ENCODE peak calls at places on chromosome 19, in six cellular contexts. One of them, this sample, is unnamed.
A peak's percentile ranks its signal among the peaks of the same experiment; 100 is the strongest.

GRCh38 chr19:16702123-16702522 is 17.5 kb upstream of the NWD1 start:
- DNase-seq in Panc1: no peak
- DNase-seq in body of pancreas: peak; percentile 20
- DNase-seq in lower lobe of right lung: no peak
- DNase-seq in heart right ventricle: peak; percentile 23
- DNase-seq in uterus: no peak
- DNase-seq in this sample: no peak

GRCh38 chr19:2974342-2974932 is 2.9 kb upstream of the TLE6 start:
- DNase-seq in Panc1: no peak
- DNase-seq in body of pancreas: peak; percentile 47
- DNase-seq in lower lobe of right lung: peak; percentile 64
- DNase-seq in heart right ventricle: peak; percentile 32
- DNase-seq in uterus: peak; percentile 84
- DNase-seq in this sample: peak; percentile 74

GRCh38 chr19:57052102-57052501 is 67.7 kb upstream of the USP29 start:
- DNase-seq in Panc1: no peak
- DNase-seq in body of pancreas: no peak
- DNase-seq in lower lobe of right lung: no peak
- DNase-seq in heart right ventricle: no peak
- DNase-seq in uterus: no peak
- DNase-seq in this sample: no peak

GRCh38 chr19:36686365-36687213 is 823 bp upstream of the ZNF567 start:
- DNase-seq in Panc1: no peak
- DNase-seq in body of pancreas: peak; percentile 20
- DNase-seq in lower lobe of right lung: peak; percentile 47
- DNase-seq in heart right ventricle: peak; percentile 26
- DNase-seq in uterus: peak; percentile 17
- DNase-seq in this sample: no peak

GRCh38 chr19:54653181-54653809 is 9.5 kb upstream of the LILRB4 start:
- DNase-seq in Panc1: peak; percentile 17
- DNase-seq in body of pancreas: no peak
- DNase-seq in lower lobe of right lung: no peak
- DNase-seq in heart right ventricle: no peak
- DNase-seq in uterus: no peak
- DNase-seq in this sample: no peak

GRCh38 chr19:37932985-37933953 is 26.3 kb downstream of the SIPA1L3 start:
- DNase-seq in Panc1: no peak
- DNase-seq in body of pancreas: peak; percentile 28
- DNase-seq in lower lobe of right lung: no peak
- DNase-seq in heart right ventricle: no peak
- DNase-seq in uterus: no peak
- DNase-seq in this sample: no peak

GRCh38 chr19:34145741-34146202 is 26.5 kb upstream of the LSM14A start:
- DNase-seq in Panc1: no peak
- DNase-seq in body of pancreas: peak; percentile 47
- DNase-seq in lower lobe of right lung: no peak
- DNase-seq in heart right ventricle: no peak
- DNase-seq in uterus: peak; percentile 29
- DNase-seq in this sample: no peak

GRCh38 chr19:48835734-48836088 is 580 bp downstream of the HSD17B14 start:
- DNase-seq in Panc1: peak; percentile 78
- DNase-seq in body of pancreas: peak; percentile 96
- DNase-seq in lower lobe of right lung: peak; percentile 95
- DNase-seq in heart right ventricle: peak; percentile 93
- DNase-seq in uterus: peak; percentile 97
- DNase-seq in this sample: peak; percentile 97

GRCh38 chr19:10226021-10226375 is 5.1 kb downstream of the S1PR2 start:
- DNase-seq in Panc1: no peak
- DNase-seq in body of pancreas: no peak
- DNase-seq in lower lobe of right lung: no peak
- DNase-seq in heart right ventricle: peak; percentile 35
- DNase-seq in uterus: no peak
- DNase-seq in this sample: no peak

GRCh38 chr19:32397736-32398135 is 7.8 kb upstream of the DPY19L3 start:
- DNase-seq in Panc1: no peak
- DNase-seq in body of pancreas: no peak
- DNase-seq in lower lobe of right lung: no peak
- DNase-seq in heart right ventricle: no peak
- DNase-seq in uterus: no peak
- DNase-seq in this sample: no peak

GRCh38 chr19:40600086-40600917 is 867 bp upstream of the LTBP4 start:
- DNase-seq in Panc1: no peak
- DNase-seq in body of pancreas: no peak
- DNase-seq in lower lobe of right lung: no peak
- DNase-seq in heart right ventricle: peak; percentile 71
- DNase-seq in uterus: peak; percentile 59
- DNase-seq in this sample: no peak

GRCh38 chr19:2699413-2700142 is 2.9 kb downstream of the GNG7 start:
- DNase-seq in Panc1: no peak
- DNase-seq in body of pancreas: no peak
- DNase-seq in lower lobe of right lung: no peak
- DNase-seq in heart right ventricle: no peak
- DNase-seq in uterus: no peak
- DNase-seq in this sample: no peak

GRCh38 chr19:31725051-31725450 is 375.8 kb upstream of the TSHZ3 start:
- DNase-seq in Panc1: no peak
- DNase-seq in body of pancreas: no peak
- DNase-seq in lower lobe of right lung: no peak
- DNase-seq in heart right ventricle: no peak
- DNase-seq in uterus: no peak
- DNase-seq in this sample: no peak

GRCh38 chr19:38727868-38728660 is 16.2 kb downstream of the CAPN12 start:
- DNase-seq in Panc1: no peak
- DNase-seq in body of pancreas: peak; percentile 5
- DNase-seq in lower lobe of right lung: no peak
- DNase-seq in heart right ventricle: no peak
- DNase-seq in uterus: peak; percentile 85
- DNase-seq in this sample: no peak

GRCh38 chr19:28940751-28941500 is 272.0 kb downstream of the UQCRFS1 start:
- DNase-seq in Panc1: no peak
- DNase-seq in body of pancreas: no peak
- DNase-seq in lower lobe of right lung: no peak
- DNase-seq in heart right ventricle: no peak
- DNase-seq in uterus: no peak
- DNase-seq in this sample: no peak

GRCh38 chr19:49637865-49638350 is 2.0 kb downstream of the RRAS start:
- DNase-seq in Panc1: no peak
- DNase-seq in body of pancreas: peak; percentile 64
- DNase-seq in lower lobe of right lung: peak; percentile 87
- DNase-seq in heart right ventricle: peak; percentile 92
- DNase-seq in uterus: peak; percentile 85
- DNase-seq in this sample: peak; percentile 92

GRCh38 chr19:39543477-39543857 is 3.5 kb upstream of the EID2 start:
- DNase-seq in Panc1: no peak
- DNase-seq in body of pancreas: no peak
- DNase-seq in lower lobe of right lung: no peak
- DNase-seq in heart right ventricle: no peak
- DNase-seq in uterus: no peak
- DNase-seq in this sample: no peak

DNA sequence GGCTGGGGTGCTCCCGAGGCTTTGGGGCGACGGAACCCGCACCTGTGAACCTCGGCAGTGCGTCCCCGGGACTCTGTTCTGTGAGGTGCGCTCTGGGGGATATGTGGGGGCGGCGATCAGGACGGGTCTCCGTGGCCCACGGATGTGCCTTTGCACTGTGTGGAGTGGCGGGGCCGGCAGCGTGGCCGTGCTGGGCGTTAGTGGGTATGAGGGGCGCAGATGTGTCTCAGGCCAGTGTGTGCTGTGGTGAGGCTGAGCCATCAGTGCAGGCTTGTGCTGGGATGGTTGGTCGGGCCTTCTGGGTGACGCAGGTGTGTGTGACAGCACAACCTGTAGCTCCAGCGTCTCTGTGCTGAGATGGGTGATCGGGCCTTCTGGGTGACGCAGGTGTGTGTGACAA is 16.9 kb downstream of the ZNF331 start:
- DNase-seq in Panc1: no peak
- DNase-seq in body of pancreas: peak; percentile 18
- DNase-seq in lower lobe of right lung: no peak
- DNase-seq in heart right ventricle: no peak
- DNase-seq in uterus: no peak
- DNase-seq in this sample: no peak
- H3K27ac ChIP-seq in Panc1: peak overlapping the region; percentile 73
- H3K27ac ChIP-seq in body of pancreas: peak overlapping the region; percentile 81
- H3K27ac ChIP-seq in lower lobe of right lung: peak overlapping the region; percentile 90
- H3K27ac ChIP-seq in heart right ventricle: peak overlapping the region; percentile 88
- H3K27ac ChIP-seq in uterus: peak overlapping the region; percentile 92
- H3K27ac ChIP-seq in this sample: peak overlapping the region; percentile 87

GRCh38 chr19:5624741-5625140 is 1.9 kb downstream of the SAFB start:
- DNase-seq in Panc1: no peak
- DNase-seq in body of pancreas: no peak
- DNase-seq in lower lobe of right lung: no peak
- DNase-seq in heart right ventricle: no peak
- DNase-seq in uterus: no peak
- DNase-seq in this sample: no peak

GRCh38 chr19:5624154-5624663 is 1.3 kb downstream of the SAFB start:
- DNase-seq in Panc1: no peak
- DNase-seq in body of pancreas: peak; percentile 61
- DNase-seq in lower lobe of right lung: peak; percentile 60
- DNase-seq in heart right ventricle: peak; percentile 33
- DNase-seq in uterus: peak; percentile 37
- DNase-seq in this sample: peak; percentile 72

GRCh38 chr19:5622465-5623396 is at the start of the genes SAFB and SAFB2:
- DNase-seq in Panc1: peak; percentile 97
- DNase-seq in body of pancreas: peak; percentile 100
- DNase-seq in lower lobe of right lung: peak; percentile 100
- DNase-seq in heart right ventricle: peak; percentile 100
- DNase-seq in uterus: peak; percentile 99
- DNase-seq in this sample: peak; percentile 100

GRCh38 chr19:5621945-5622464 is 571 bp downstream of the SAFB2 start:
- DNase-seq in Panc1: no peak
- DNase-seq in body of pancreas: peak; percentile 19
- DNase-seq in lower lobe of right lung: no peak
- DNase-seq in heart right ventricle: peak; percentile 21
- DNase-seq in uterus: peak; percentile 38
- DNase-seq in this sample: no peak

DNA sequence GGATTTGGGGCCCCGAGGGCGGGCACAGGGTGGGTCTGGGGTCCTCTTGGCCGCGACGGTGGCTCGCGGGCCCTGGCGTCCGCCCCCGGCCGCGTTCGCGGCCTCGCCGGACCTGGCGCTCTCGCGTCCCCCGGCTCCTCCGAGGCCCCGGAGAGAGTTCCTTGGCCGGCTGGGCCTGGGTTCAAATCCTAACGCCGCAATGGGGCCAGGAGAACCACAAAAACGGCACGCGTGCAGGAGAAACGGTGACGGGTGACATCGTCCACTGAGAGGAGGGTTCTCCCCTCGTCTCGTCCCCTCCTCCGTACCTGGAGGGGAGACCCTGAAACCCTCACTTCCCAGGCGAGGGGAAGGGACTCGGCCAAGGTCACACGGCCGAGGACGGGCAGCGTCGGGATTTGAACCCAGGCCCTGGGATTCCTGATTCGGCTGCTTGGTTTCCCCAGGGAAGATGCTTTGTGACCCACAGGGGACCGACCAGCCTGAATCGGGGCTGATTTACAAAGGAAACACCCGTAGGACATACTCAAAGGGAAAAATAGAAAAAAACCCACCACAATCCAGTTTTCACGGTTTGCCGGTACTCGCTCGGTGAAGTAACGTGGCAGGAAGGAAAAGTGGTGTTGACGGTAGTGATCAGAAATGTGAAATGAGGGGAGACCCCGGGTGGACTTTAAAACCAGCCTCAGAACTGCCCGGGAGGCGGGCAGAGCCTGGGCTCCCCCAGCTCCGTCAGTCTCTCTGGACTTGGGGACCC is 692 bp downstream of the SAFB start:
- DNase-seq in Panc1: no peak
- DNase-seq in body of pancreas: no peak
- DNase-seq in lower lobe of right lung: no peak
- DNase-seq in heart right ventricle: peak; percentile 25
- DNase-seq in uterus: peak; percentile 20
- DNase-seq in this sample: no peak
- H3K4me1 ChIP-seq in Panc1: peaks cover 18% of the 10 kb centered on the region
- H3K4me1 ChIP-seq in body of pancreas: peaks cover 65% of the 10 kb centered on the region
- H3K4me1 ChIP-seq in lower lobe of right lung: peaks cover 77% of the 10 kb centered on the region
- H3K4me1 ChIP-seq in heart right ventricle: peaks cover 76% of the 10 kb centered on the region
- H3K4me1 ChIP-seq in uterus: peaks cover 46% of the 10 kb centered on the region
- H3K4me1 ChIP-seq in this sample: peaks cover 66% of the 10 kb centered on the region

GRCh38 chr19:4061683-4062575 is 4.8 kb downstream of the ZBTB7A start:
- DNase-seq in Panc1: no peak
- DNase-seq in body of pancreas: peak; percentile 88
- DNase-seq in lower lobe of right lung: peak; percentile 74
- DNase-seq in heart right ventricle: no peak
- DNase-seq in uterus: no peak
- DNase-seq in this sample: peak; percentile 82
- H3K27ac ChIP-seq in Panc1: peak overlapping the region; percentile 77
- H3K27ac ChIP-seq in body of pancreas: peak overlapping the region; percentile 97
- H3K27ac ChIP-seq in lower lobe of right lung: peak overlapping the region; percentile 94
- H3K27ac ChIP-seq in heart right ventricle: peak overlapping the region; percentile 99
- H3K27ac ChIP-seq in uterus: peak overlapping the region; percentile 98
- H3K27ac ChIP-seq in this sample: peak overlapping the region; percentile 95

GRCh38 chr19:14004619-14005380 is 1.3 kb downstream of the RFX1 start:
- DNase-seq in Panc1: no peak
- DNase-seq in body of pancreas: peak; percentile 83
- DNase-seq in lower lobe of right lung: peak; percentile 77
- DNase-seq in heart right ventricle: peak; percentile 60
- DNase-seq in uterus: no peak
- DNase-seq in this sample: peak; percentile 84

GRCh38 chr19:14003279-14004051 is 2.7 kb downstream of the RFX1 start:
- DNase-seq in Panc1: no peak
- DNase-seq in body of pancreas: no peak
- DNase-seq in lower lobe of right lung: peak; percentile 19
- DNase-seq in heart right ventricle: no peak
- DNase-seq in uterus: no peak
- DNase-seq in this sample: no peak

GRCh38 chr19:14006766-14007562 is 844 bp upstream of the RFX1 start:
- DNase-seq in Panc1: no peak
- DNase-seq in body of pancreas: no peak
- DNase-seq in lower lobe of right lung: peak; percentile 92
- DNase-seq in heart right ventricle: peak; percentile 89
- DNase-seq in uterus: no peak
- DNase-seq in this sample: peak; percentile 94

GRCh38 chr19:14005381-14006084 is 587 bp downstream of the RFX1 start:
- DNase-seq in Panc1: no peak
- DNase-seq in body of pancreas: peak; percentile 93
- DNase-seq in lower lobe of right lung: peak; percentile 95
- DNase-seq in heart right ventricle: peak; percentile 94
- DNase-seq in uterus: peak; percentile 93
- DNase-seq in this sample: peak; percentile 96

DNA sequence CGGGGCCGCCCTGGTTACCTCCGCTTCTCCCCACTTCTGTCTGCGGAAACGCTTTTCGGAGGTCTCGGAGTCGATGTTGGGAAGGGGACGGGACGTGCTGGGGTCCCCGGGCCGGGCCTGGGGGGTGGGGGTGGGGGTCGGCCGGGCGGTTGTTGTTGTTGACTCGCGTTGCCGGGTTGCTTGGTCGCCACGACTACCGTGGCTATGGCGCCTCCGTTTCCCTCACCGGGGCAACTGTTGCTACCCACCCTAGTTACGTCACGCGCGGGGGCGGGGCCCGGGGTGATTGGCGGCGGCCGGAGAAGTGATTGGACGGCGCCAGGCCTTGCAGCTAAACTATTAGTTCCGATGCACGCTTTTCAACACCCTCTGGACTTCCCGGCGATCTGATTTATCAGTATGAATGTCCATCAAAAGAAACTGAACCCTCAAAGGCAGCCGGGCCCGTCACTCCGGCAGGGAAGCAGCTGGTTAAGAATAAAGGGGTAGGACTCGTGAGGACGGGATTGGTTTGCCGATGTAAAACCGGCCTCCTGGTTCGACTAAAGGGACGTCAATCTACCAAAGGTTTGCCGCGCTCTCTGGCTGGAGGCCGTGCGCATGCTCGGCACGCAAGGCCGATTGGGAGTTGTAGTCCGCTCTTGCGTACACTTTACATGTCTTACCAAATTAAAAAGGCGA is at the start of gene RFX1:
- DNase-seq in Panc1: peak; percentile 93
- DNase-seq in body of pancreas: peak; percentile 100
- DNase-seq in lower lobe of right lung: peak; percentile 100
- DNase-seq in heart right ventricle: peak; percentile 100
- DNase-seq in uterus: peak; percentile 100
- DNase-seq in this sample: peak; percentile 100
- H3K4me1 ChIP-seq in Panc1: peaks cover 12% of the 10 kb centered on the region
- H3K4me1 ChIP-seq in body of pancreas: peaks cover 37% of the 10 kb centered on the region
- H3K4me1 ChIP-seq in lower lobe of right lung: peaks cover 32% of the 10 kb centered on the region
- H3K4me1 ChIP-seq in heart right ventricle: peaks cover 43% of the 10 kb centered on the region
- H3K4me1 ChIP-seq in uterus: no peaks in the 10 kb centered on the region
- H3K4me1 ChIP-seq in this sample: peaks cover 35% of the 10 kb centered on the region